ENCODE peak calls at places on chromosomes 5 and 9, in six cellular contexts. One of them, this sample, is unnamed. For H3K36me3, the result is how much of the 10 kb centered on the place peaks cover.

GRCh38 chr5:62954578-62954977 is 376.0 kb downstream of the LRRC70 start:
- DNase-seq in left lung: no peak
- DNase-seq in keratinocyte: no peak
- DNase-seq in CD8-positive, alpha-beta T cell: no peak
- DNase-seq in tibial artery: no peak
- DNase-seq in astrocyte: no peak
- DNase-seq in this sample: no peak

GRCh38 chr9:121700831-121701419 is 49.5 kb downstream of the DAB2IP start:
- DNase-seq in left lung: no peak
- DNase-seq in CD8-positive, alpha-beta T cell: no peak
- DNase-seq in tibial artery: no peak
- DNase-seq in keratinocyte: no peak
- DNase-seq in astrocyte: no peak
- DNase-seq in this sample: no peak

GRCh38 chr9:132671620-132672412 is 1.6 kb downstream of the GTF3C4 start:
- DNase-seq in tibial artery: no peak
- DNase-seq in CD8-positive, alpha-beta T cell: no peak
- DNase-seq in astrocyte: no peak
- DNase-seq in keratinocyte: no peak
- DNase-seq in left lung: no peak
- DNase-seq in this sample: no peak

GRCh38 chr9:105887679-105888078 is 193.3 kb downstream of the TMEM38B start:
- DNase-seq in left lung: no peak
- DNase-seq in tibial artery: no peak
- DNase-seq in CD8-positive, alpha-beta T cell: no peak
- DNase-seq in astrocyte: no peak
- DNase-seq in keratinocyte: no peak
- DNase-seq in this sample: no peak

GRCh38 chr5:117731445-117731844 is 1156.8 kb upstream of the SEMA6A start:
- DNase-seq in astrocyte: no peak
- DNase-seq in keratinocyte: no peak
- DNase-seq in CD8-positive, alpha-beta T cell: no peak
- DNase-seq in left lung: no peak
- DNase-seq in tibial artery: no peak
- DNase-seq in this sample: no peak

GRCh38 chr5:95620030-95620869 is at the start of gene GPR150:
- DNase-seq in astrocyte: peak
- DNase-seq in tibial artery: peak
- DNase-seq in keratinocyte: no peak
- DNase-seq in CD8-positive, alpha-beta T cell: peak
- DNase-seq in left lung: peak
- DNase-seq in this sample: no peak

GRCh38 chr5:72246239-72246580 is 73.8 kb downstream of the MRPS27 start:
- DNase-seq in CD8-positive, alpha-beta T cell: no peak
- DNase-seq in astrocyte: no peak
- DNase-seq in keratinocyte: no peak
- DNase-seq in left lung: no peak
- DNase-seq in tibial artery: no peak
- DNase-seq in this sample: no peak

GRCh38 chr5:36648426-36648825 is 42.0 kb downstream of the SLC1A3 start:
- DNase-seq in left lung: no peak
- DNase-seq in tibial artery: no peak
- DNase-seq in CD8-positive, alpha-beta T cell: no peak
- DNase-seq in keratinocyte: no peak
- DNase-seq in astrocyte: no peak
- DNase-seq in this sample: no peak

GRCh38 chr9:121299467-121300282 is 31.7 kb downstream of the GSN start:
- DNase-seq in tibial artery: peak
- DNase-seq in astrocyte: no peak
- DNase-seq in CD8-positive, alpha-beta T cell: no peak
- DNase-seq in keratinocyte: no peak
- DNase-seq in left lung: peak
- DNase-seq in this sample: peak

GRCh38 chr9:121662359-121662758 is 10.9 kb downstream of the DAB2IP start:
- DNase-seq in tibial artery: no peak
- DNase-seq in CD8-positive, alpha-beta T cell: no peak
- DNase-seq in astrocyte: no peak
- DNase-seq in keratinocyte: no peak
- DNase-seq in left lung: no peak
- DNase-seq in this sample: no peak

GRCh38 chr9:125789196-125789595 is 42.0 kb downstream of the PBX3 start:
- DNase-seq in tibial artery: no peak
- DNase-seq in astrocyte: no peak
- DNase-seq in CD8-positive, alpha-beta T cell: no peak
- DNase-seq in left lung: no peak
- DNase-seq in keratinocyte: no peak
- DNase-seq in this sample: no peak

GRCh38 chr9:73219985-73220626 is 68.4 kb downstream of the ANXA1 start:
- DNase-seq in left lung: no peak
- DNase-seq in CD8-positive, alpha-beta T cell: no peak
- DNase-seq in astrocyte: peak
- DNase-seq in tibial artery: no peak
- DNase-seq in keratinocyte: peak
- DNase-seq in this sample: no peak

GRCh38 chr5:54646285-54647101 is 128.9 kb downstream of the SNX18 start:
- DNase-seq in astrocyte: peak
- DNase-seq in tibial artery: peak
- DNase-seq in CD8-positive, alpha-beta T cell: peak
- DNase-seq in keratinocyte: no peak
- DNase-seq in left lung: peak
- DNase-seq in this sample: no peak

GRCh38 chr9:34498511-34498910 is 24.3 kb downstream of the ENHO start:
- DNase-seq in CD8-positive, alpha-beta T cell: no peak
- DNase-seq in astrocyte: no peak
- DNase-seq in left lung: no peak
- DNase-seq in tibial artery: no peak
- DNase-seq in keratinocyte: no peak
- DNase-seq in this sample: no peak

GRCh38 chr9:25677301-25678146 is 720 bp downstream of the TUSC1 start:
- DNase-seq in astrocyte: peak
- DNase-seq in keratinocyte: no peak
- DNase-seq in CD8-positive, alpha-beta T cell: no peak
- DNase-seq in tibial artery: peak
- DNase-seq in left lung: peak
- DNase-seq in this sample: peak

GRCh38 chr9:2170737-2171136 is 155.6 kb downstream of the SMARCA2 start:
- DNase-seq in left lung: no peak
- DNase-seq in astrocyte: no peak
- DNase-seq in CD8-positive, alpha-beta T cell: no peak
- DNase-seq in tibial artery: no peak
- DNase-seq in keratinocyte: peak
- DNase-seq in this sample: no peak

GRCh38 chr5:141349917-141350619 is at the start of gene PCDHGB1:
- DNase-seq in left lung: no peak
- DNase-seq in keratinocyte: no peak
- DNase-seq in CD8-positive, alpha-beta T cell: no peak
- DNase-seq in tibial artery: no peak
- DNase-seq in astrocyte: peak
- DNase-seq in this sample: no peak

GRCh38 chr5:122480146-122480545 is 168.1 kb downstream of the SNCAIP start:
- DNase-seq in astrocyte: no peak
- DNase-seq in keratinocyte: no peak
- DNase-seq in left lung: no peak
- DNase-seq in CD8-positive, alpha-beta T cell: no peak
- DNase-seq in tibial artery: no peak
- DNase-seq in this sample: no peak

GRCh38 chr9:106106396-106106795 is 412.1 kb downstream of the TMEM38B start:
- DNase-seq in tibial artery: no peak
- DNase-seq in keratinocyte: no peak
- DNase-seq in left lung: no peak
- DNase-seq in astrocyte: no peak
- DNase-seq in CD8-positive, alpha-beta T cell: no peak
- DNase-seq in this sample: no peak

GRCh38 chr5:390571-391491 is 52.1 kb upstream of the EXOC3 start:
- DNase-seq in CD8-positive, alpha-beta T cell: no peak
- DNase-seq in tibial artery: peak
- DNase-seq in left lung: peak
- DNase-seq in keratinocyte: no peak
- DNase-seq in astrocyte: no peak
- DNase-seq in this sample: no peak

GRCh38 chr5:139105621-139106071 is 92.5 kb downstream of the SIL1 start:
- DNase-seq in tibial artery: no peak
- DNase-seq in keratinocyte: no peak
- DNase-seq in CD8-positive, alpha-beta T cell: no peak
- DNase-seq in astrocyte: no peak
- DNase-seq in left lung: no peak
- DNase-seq in this sample: no peak

GRCh38 chr5:127564002-127564769 is 46.7 kb downstream of the PRRC1 start:
- DNase-seq in astrocyte: peak
- DNase-seq in CD8-positive, alpha-beta T cell: peak
- DNase-seq in tibial artery: no peak
- DNase-seq in left lung: no peak
- DNase-seq in keratinocyte: no peak
- DNase-seq in this sample: peak

GRCh38 chr5:72005676-72006075 is 101.6 kb upstream of the MAP1B start:
- DNase-seq in keratinocyte: no peak
- DNase-seq in CD8-positive, alpha-beta T cell: no peak
- DNase-seq in astrocyte: no peak
- DNase-seq in left lung: no peak
- DNase-seq in tibial artery: no peak
- DNase-seq in this sample: no peak

GRCh38 chr5:155631116-155631515 is 617.6 kb downstream of the KIF4B start:
- DNase-seq in keratinocyte: peak
- DNase-seq in left lung: no peak
- DNase-seq in tibial artery: no peak
- DNase-seq in astrocyte: peak
- DNase-seq in CD8-positive, alpha-beta T cell: no peak
- DNase-seq in this sample: no peak

GRCh38 chr5:57724836-57725235 is 242.2 kb upstream of the ACTBL2 start:
- DNase-seq in keratinocyte: peak
- DNase-seq in left lung: no peak
- DNase-seq in astrocyte: peak
- DNase-seq in tibial artery: no peak
- DNase-seq in CD8-positive, alpha-beta T cell: no peak
- DNase-seq in this sample: no peak

GRCh38 chr9:126883636-126884035 is 23.2 kb downstream of the ZBTB34 start:
- DNase-seq in CD8-positive, alpha-beta T cell: no peak
- DNase-seq in left lung: no peak
- DNase-seq in tibial artery: no peak
- DNase-seq in keratinocyte: no peak
- DNase-seq in astrocyte: no peak
- DNase-seq in this sample: no peak

GRCh38 chr5:88396635-88397285 is 128.1 kb upstream of the TMEM161B start:
- DNase-seq in keratinocyte: no peak
- DNase-seq in tibial artery: no peak
- DNase-seq in CD8-positive, alpha-beta T cell: no peak
- DNase-seq in left lung: no peak
- DNase-seq in astrocyte: no peak
- DNase-seq in this sample: no peak

GRCh38 chr5:177471610-177472356 is 1.7 kb downstream of the DBN1 start:
- DNase-seq in keratinocyte: no peak
- DNase-seq in astrocyte: peak
- DNase-seq in tibial artery: peak
- DNase-seq in CD8-positive, alpha-beta T cell: peak
- DNase-seq in left lung: no peak
- DNase-seq in this sample: no peak

GRCh38 chr9:75667155-75667554 is 223.3 kb upstream of the PCSK5 start:
- DNase-seq in tibial artery: no peak
- DNase-seq in CD8-positive, alpha-beta T cell: no peak
- DNase-seq in keratinocyte: no peak
- DNase-seq in astrocyte: no peak
- DNase-seq in left lung: no peak
- DNase-seq in this sample: no peak

DNA sequence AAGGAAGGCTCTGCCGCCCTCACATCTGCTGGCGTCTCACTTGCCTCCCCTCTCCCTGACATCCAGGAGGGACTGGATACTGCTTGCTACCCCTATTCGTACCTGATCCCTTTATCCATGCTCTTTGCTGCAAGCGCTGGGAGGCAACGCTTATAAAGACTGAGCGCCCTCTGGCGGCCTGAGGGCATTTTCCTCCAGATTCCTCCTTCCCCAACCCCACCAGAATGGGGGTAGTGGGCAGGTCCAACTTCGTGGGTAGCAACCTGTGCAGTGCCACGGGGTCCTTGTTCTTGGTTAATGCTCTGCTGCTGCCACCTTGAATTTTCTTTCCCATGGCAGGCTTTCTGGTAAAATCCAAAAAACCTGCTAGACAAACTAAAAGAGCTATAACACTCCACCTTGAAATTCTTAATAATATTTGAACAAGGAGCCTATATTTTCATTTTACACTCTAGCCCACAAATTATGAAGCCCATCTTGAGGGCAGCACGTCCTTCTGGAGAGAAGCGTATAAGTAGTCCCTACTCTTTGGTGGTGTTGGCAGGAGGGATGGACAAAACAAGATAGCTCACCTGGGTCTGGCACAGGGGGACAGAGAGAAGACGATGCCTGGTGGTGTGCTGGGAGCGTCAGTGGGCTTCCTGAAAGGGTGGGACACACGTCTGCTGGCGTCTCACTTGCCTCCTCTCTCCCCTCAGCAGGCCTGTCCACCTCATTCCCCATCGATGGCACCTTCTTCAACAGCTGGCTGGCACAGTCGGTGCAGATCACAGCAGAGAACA is 52.5 kb downstream of the JADE2 start:
- DNase-seq in CD8-positive, alpha-beta T cell: peak
- DNase-seq in keratinocyte: no peak
- DNase-seq in left lung: peak
- DNase-seq in astrocyte: peak
- DNase-seq in tibial artery: peak
- DNase-seq in this sample: peak
- H3K36me3 ChIP-seq in CD8-positive, alpha-beta T cell: half or more
- H3K36me3 ChIP-seq in keratinocyte: under half
- H3K36me3 ChIP-seq in left lung: under half
- H3K36me3 ChIP-seq in astrocyte: under half
- H3K36me3 ChIP-seq in tibial artery: under half
- H3K36me3 ChIP-seq in this sample: under half

DNA sequence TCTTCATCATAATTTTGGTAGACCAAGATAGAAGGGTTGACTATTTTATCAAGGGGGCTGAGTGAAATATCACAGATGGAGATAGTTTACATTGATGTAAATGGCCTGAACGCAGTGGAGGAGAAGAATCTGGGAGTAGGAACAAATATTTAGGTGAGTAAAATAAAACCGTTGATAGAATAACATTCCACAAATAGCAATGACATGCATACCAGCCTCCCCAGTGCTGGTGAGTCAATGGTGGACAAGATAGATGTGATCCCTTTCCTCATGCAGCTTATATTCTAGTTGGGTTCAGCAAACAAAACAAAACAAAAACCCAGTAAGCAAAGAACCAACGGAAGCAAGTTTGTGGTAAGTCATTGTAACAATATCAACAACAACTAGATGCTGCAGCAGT is 385.2 kb downstream of the FAM170A start:
- DNase-seq in astrocyte: peak
- DNase-seq in keratinocyte: no peak
- DNase-seq in tibial artery: no peak
- DNase-seq in left lung: no peak
- DNase-seq in CD8-positive, alpha-beta T cell: no peak
- DNase-seq in this sample: no peak
- TF ChIP-seq CTCF in astrocyte: no peak
- TF ChIP-seq CTCF in keratinocyte: no peak
- TF ChIP-seq CTCF in tibial artery: no peak
- TF ChIP-seq CTCF in left lung: no peak
- TF ChIP-seq CTCF in CD8-positive, alpha-beta T cell: no peak
- TF ChIP-seq CTCF in this sample: no peak

GRCh38 chr5:180259260-180259611 is 32.6 kb downstream of the MAPK9 start:
- DNase-seq in left lung: no peak
- DNase-seq in tibial artery: no peak
- DNase-seq in astrocyte: peak
- DNase-seq in keratinocyte: no peak
- DNase-seq in CD8-positive, alpha-beta T cell: no peak
- DNase-seq in this sample: no peak
- H3K36me3 ChIP-seq in left lung: under half
- H3K36me3 ChIP-seq in tibial artery: half or more
- H3K36me3 ChIP-seq in astrocyte: under half
- H3K36me3 ChIP-seq in keratinocyte: under half
- H3K36me3 ChIP-seq in CD8-positive, alpha-beta T cell: half or more
- H3K36me3 ChIP-seq in this sample: half or more

GRCh38 chr9:92682269-92682668 is 12.3 kb upstream of the IPPK start:
- DNase-seq in astrocyte: no peak
- DNase-seq in CD8-positive, alpha-beta T cell: no peak
- DNase-seq in keratinocyte: no peak
- DNase-seq in tibial artery: no peak
- DNase-seq in left lung: no peak
- DNase-seq in this sample: no peak
- TF ChIP-seq CTCF in astrocyte: no peak
- TF ChIP-seq CTCF in CD8-positive, alpha-beta T cell: no peak
- TF ChIP-seq CTCF in keratinocyte: no peak
- TF ChIP-seq CTCF in tibial artery: no peak
- TF ChIP-seq CTCF in left lung: no peak
- TF ChIP-seq CTCF in this sample: no peak

This sample was measured in breast epithelium.